ENCODE peak calls at places on chromosomes 6 and 20, in four cellular contexts. N is B cell; B is activated CD8-positive, alpha-beta T cell treated with anti-CD3 and anti-CD28 coated beads for 36 hours; O is foreskin fibroblast. X is an unnamed sample.

GRCh38 chr6:53264337-53264736 is 84.4 kb downstream of the ELOVL5 start:
- DNase-seq in N (no peak), O (no peak), B (no peak), X (no peak)

GRCh38 chr6:1479095-1479494 is 89.7 kb downstream of the FOXF2 start:
- DNase-seq in N (no peak), O (peak), B (no peak), X (no peak)

GRCh38 chr6:89978749-89979145 is 84.5 kb downstream of the GJA10 start:
- DNase-seq in N (no peak), O (no peak), B (no peak), X (no peak)

GRCh38 chr6:111605100-111605748 is 454 bp downstream of the TRAF3IP2 start:
- DNase-seq in N (no peak), O (peak), B (peak), X (peak)

GRCh38 chr6:16228709-16229665 is 9.4 kb upstream of the GMPR start:
- DNase-seq in O (no peak), N (no peak), B (no peak), X (no peak)

GRCh38 chr6:44699082-44699481 is 311.6 kb downstream of the CDC5L start:
- DNase-seq in O (no peak), B (no peak), N (no peak), X (no peak)

GRCh38 chr6:21381336-21381963 is 212.1 kb upstream of the SOX4 start:
- DNase-seq in O (no peak), B (no peak), N (no peak), X (no peak)

GRCh38 chr6:148146717-148147116 is 195.9 kb upstream of the SASH1 start:
- DNase-seq in O (no peak), N (no peak), B (peak), X (no peak)

GRCh38 chr6:139965393-139965792 is 590.9 kb upstream of the CITED2 start:
- DNase-seq in O (peak), N (no peak), B (no peak), X (no peak)

GRCh38 chr6:36544228-36544627 is 3.1 kb downstream of the STK38 start:
- DNase-seq in O (peak), N (peak), B (peak), X (peak)

GRCh38 chr6:81933648-81934047 is 181.2 kb upstream of the TENT5A start:
- DNase-seq in B (no peak), O (peak), N (no peak), X (no peak)

GRCh38 chr6:16064687-16065086 is 64.2 kb upstream of the MYLIP start:
- DNase-seq in O (no peak), N (no peak), B (no peak), X (no peak)

GRCh38 chr6:145044606-145045275 is 690.6 kb downstream of the EPM2A start:
- DNase-seq in B (no peak), N (no peak), O (peak), X (no peak)

GRCh38 chr20:11437611-11438380 is 479.9 kb upstream of the BTBD3 start:
- DNase-seq in N (no peak), O (no peak), B (no peak), X (no peak)

GRCh38 chr6:143536866-143537691 is 25.6 kb upstream of the FUCA2 start:
- DNase-seq in B (peak), N (peak), O (peak), X (peak)

GRCh38 chr6:144931172-144932035 is 646.3 kb downstream of the UTRN start:
- DNase-seq in N (peak), B (peak), O (peak), X (peak)

GRCh38 chr6:27178001-27178730 is 69.3 kb upstream of the PRSS16 start:
- DNase-seq in O (peak), B (peak), N (no peak), X (peak)

GRCh38 chr6:149379977-149380376 is 20.1 kb upstream of the SUMO4 start:
- DNase-seq in B (no peak), N (no peak), O (no peak), X (no peak)

GRCh38 chr6:31717499-31718222 is 2.5 kb downstream of the LY6G6D start:
- DNase-seq in B (no peak), O (no peak), N (no peak), X (no peak)

GRCh38 chr6:37239950-37240713 is 17.4 kb upstream of the TBC1D22B start:
- DNase-seq in N (peak), O (peak), B (peak), X (peak)

GRCh38 chr6:130560231-130560630 is 194.4 kb downstream of the TMEM200A start:
- DNase-seq in O (peak), N (no peak), B (peak), X (no peak)

GRCh38 chr6:106511274-106512047 is 117.8 kb downstream of the RTN4IP1 start:
- DNase-seq in N (peak), O (peak), B (peak), X (peak)

GRCh38 chr20:45933231-45934045 is 1.0 kb upstream of the PCIF1 start:
- DNase-seq in O (peak), B (peak), N (peak), X (peak)
- TF ChIP-seq CTCF in O (peak), B (peak), N (no peak), X (peak)

GRCh38 chr6:117317261-117317660 is 51.9 kb downstream of the VGLL2 start:
- DNase-seq in B (no peak), O (peak), N (no peak), X (no peak)
- TF ChIP-seq CTCF in B (peak), O (peak), N (no peak), X (no peak)

DNA sequence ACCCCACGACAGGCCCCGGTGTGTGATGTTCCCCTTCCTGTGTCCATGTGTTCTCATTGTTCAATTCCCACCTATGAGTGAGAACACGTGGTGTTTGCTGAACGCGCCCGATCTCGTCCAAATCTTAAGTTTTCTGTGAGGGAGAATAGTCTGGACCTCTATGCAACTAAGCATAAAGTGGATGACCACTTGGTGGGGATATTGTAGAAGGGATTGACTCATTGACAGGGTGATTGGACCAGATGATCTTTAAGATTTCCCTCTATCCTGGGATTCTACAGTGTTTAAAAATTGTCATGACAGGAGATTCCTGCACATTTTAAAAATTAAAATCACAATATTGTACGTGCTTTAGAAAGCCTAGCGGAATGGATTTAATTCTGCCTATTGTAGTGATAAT is 141.3 kb downstream of the TRMT11 start:
- DNase-seq in N (no peak), B (no peak), O (peak), X (no peak)
- TF ChIP-seq CTCF in N (no peak), B (no peak), O (no peak), X (no peak)

GRCh38 chr20:49320460-49320859 is 42.6 kb upstream of the ZNFX1 start:
- DNase-seq in N (no peak), B (no peak), O (peak), X (no peak)
- TF ChIP-seq CTCF in N (no peak), B (no peak), O (peak), X (no peak)

DNA sequence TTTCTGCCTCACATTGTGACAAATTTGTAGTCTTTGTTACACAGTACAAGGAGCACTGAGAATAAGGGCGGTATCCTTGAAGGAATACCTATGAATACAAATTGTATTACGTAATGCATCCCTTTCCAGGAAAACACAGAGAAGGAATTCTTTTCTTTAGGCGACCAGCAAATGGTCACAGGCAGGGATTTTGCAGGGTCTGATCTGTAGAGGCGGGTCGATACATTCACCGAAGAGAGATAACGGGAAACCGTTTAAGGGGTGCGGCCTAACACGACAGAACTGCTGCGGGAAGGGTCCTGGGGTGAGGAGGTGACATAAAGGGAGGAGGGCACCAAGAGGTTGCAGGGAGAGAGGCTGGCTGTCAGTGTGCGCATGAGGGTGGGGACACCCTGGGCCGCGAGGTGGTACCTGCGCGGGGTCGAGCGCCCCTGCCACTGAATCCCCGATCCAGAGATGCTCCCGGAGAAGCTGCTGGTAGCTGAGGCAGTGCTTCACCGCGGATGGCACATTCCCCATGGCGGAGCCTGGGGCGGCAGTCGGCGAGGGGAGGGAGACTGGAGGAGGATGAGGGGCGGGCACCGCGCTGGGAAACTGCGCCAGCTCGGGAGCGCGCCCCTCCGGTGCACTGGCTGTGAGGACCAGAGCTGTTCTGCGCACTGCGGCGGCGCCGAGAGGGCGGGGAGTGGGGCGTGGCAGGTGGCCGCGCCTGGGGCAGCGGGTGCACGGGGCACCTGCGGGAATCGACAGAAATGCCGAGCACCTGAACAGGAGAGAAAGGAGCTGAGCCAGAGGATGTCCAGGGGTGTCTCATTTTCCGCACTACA is at the start of gene HMGCLL1:
- DNase-seq in B (no peak), N (no peak), O (peak), X (peak)
- TF ChIP-seq CTCF in B (no peak), N (no peak), O (no peak), X (no peak)

GRCh38 chr20:15654208-15654649 is 919.0 kb downstream of the KIF16B start:
- DNase-seq in N (peak), O (peak), B (peak), X (peak)
- TF ChIP-seq CTCF in N (peak), O (peak), B (peak), X (peak)

GRCh38 chr20:43894531-43894930 is 20.1 kb upstream of the TOX2 start:
- DNase-seq in B (no peak), N (no peak), O (no peak), X (no peak)
- TF ChIP-seq CTCF in B (no peak), N (no peak), O (no peak), X (no peak)

DNA sequence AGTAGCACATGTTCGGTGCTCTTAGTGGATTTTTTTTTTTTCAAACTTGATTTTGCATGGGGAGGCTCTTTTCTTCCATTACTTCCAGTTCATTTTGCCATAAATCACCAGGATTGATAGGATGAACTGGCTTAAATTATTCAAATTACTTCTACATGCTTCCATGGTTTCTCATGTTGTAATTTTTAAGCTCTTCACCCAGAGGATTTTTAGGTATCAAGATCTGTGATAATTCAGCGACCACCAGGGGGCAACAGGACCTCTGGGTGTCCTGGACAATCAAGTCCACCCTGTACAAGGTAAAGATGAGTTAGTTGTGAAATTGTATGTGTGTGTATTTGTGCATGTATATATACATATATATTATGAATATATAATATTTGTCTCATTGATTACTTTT is 4.2 kb upstream of the EPHA7 start:
- DNase-seq in O (peak), B (peak), N (no peak), X (no peak)
- TF ChIP-seq CTCF in O (peak), B (no peak), N (peak), X (peak)

DNA sequence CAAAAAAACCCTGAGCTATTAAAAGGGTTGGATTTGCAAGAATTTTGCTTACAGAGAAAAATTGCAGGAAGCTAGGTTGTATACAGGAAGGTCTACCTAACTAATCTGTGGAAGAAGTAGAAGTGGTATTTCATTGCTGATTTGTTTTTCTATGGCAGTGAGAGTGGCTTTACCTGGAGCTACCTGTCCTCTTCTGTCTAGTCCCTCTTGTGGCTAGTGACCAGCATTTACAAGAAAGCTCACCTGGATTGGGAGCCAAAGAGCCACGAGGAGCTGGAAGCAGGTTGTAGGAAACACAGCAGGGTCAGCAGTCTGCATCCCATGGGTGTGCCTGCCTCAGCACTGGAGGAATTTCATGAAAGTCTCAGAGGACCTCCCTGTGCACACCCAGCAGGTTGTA is 120.3 kb upstream of the RALGAPA2 start:
- DNase-seq in O (no peak), B (no peak), N (no peak), X (no peak)
- TF ChIP-seq CTCF in O (no peak), B (no peak), N (no peak), X (no peak)

X was measured in GM13976.